ENCODE peak calls at places on chromosomes 7 and 10, in ten cellular contexts. One of them, this sample, is unnamed.

GRCh38 chr10:119379466-119380071 is 162.9 kb downstream of the RGS10 start:
- DNase-seq in sigmoid colon: no peak
- DNase-seq in tibial nerve: no peak
- DNase-seq in uterus: no peak
- DNase-seq in gastrocnemius medialis: no peak
- DNase-seq in HCT116: no peak
- DNase-seq in heart left ventricle: no peak
- DNase-seq in A549: no peak
- DNase-seq in adrenal gland: no peak
- DNase-seq in IMR-90: no peak
- DNase-seq in this sample: no peak

GRCh38 chr10:47403401-47404318 is 19.6 kb upstream of the ZNF488 start:
- DNase-seq in adrenal gland: no peak
- DNase-seq in uterus: no peak
- DNase-seq in A549: peak; percentile 43
- DNase-seq in tibial nerve: no peak
- DNase-seq in heart left ventricle: no peak
- DNase-seq in IMR-90: peak; percentile 18
- DNase-seq in HCT116: no peak
- DNase-seq in sigmoid colon: no peak
- DNase-seq in gastrocnemius medialis: no peak
- DNase-seq in this sample: no peak

GRCh38 chr10:98407744-98408241 is 7.2 kb downstream of the PYROXD2 start:
- DNase-seq in HCT116: no peak
- DNase-seq in gastrocnemius medialis: no peak
- DNase-seq in A549: no peak
- DNase-seq in adrenal gland: no peak
- DNase-seq in heart left ventricle: no peak
- DNase-seq in IMR-90: no peak
- DNase-seq in sigmoid colon: no peak
- DNase-seq in tibial nerve: no peak
- DNase-seq in uterus: no peak
- DNase-seq in this sample: no peak

GRCh38 chr10:97039538-97040247 is 146.1 kb downstream of the SLIT1 start:
- DNase-seq in IMR-90: no peak
- DNase-seq in gastrocnemius medialis: no peak
- DNase-seq in tibial nerve: no peak
- DNase-seq in HCT116: no peak
- DNase-seq in adrenal gland: no peak
- DNase-seq in A549: no peak
- DNase-seq in heart left ventricle: no peak
- DNase-seq in uterus: no peak
- DNase-seq in sigmoid colon: no peak
- DNase-seq in this sample: no peak

GRCh38 chr7:157708896-157709295 is 372.1 kb downstream of the DNAJB6 start:
- DNase-seq in sigmoid colon: peak; percentile 37
- DNase-seq in tibial nerve: no peak
- DNase-seq in HCT116: no peak
- DNase-seq in uterus: no peak
- DNase-seq in adrenal gland: no peak
- DNase-seq in A549: no peak
- DNase-seq in IMR-90: no peak
- DNase-seq in heart left ventricle: no peak
- DNase-seq in gastrocnemius medialis: no peak
- DNase-seq in this sample: no peak

GRCh38 chr10:22597142-22597541 is 117.2 kb downstream of the PIP4K2A start:
- DNase-seq in HCT116: no peak
- DNase-seq in A549: no peak
- DNase-seq in IMR-90: peak; percentile 26
- DNase-seq in uterus: no peak
- DNase-seq in tibial nerve: no peak
- DNase-seq in adrenal gland: no peak
- DNase-seq in gastrocnemius medialis: no peak
- DNase-seq in sigmoid colon: no peak
- DNase-seq in heart left ventricle: no peak
- DNase-seq in this sample: no peak

GRCh38 chr7:69652947-69653701 is 54.8 kb downstream of the AUTS2 start:
- DNase-seq in A549: no peak
- DNase-seq in IMR-90: no peak
- DNase-seq in gastrocnemius medialis: no peak
- DNase-seq in HCT116: no peak
- DNase-seq in sigmoid colon: no peak
- DNase-seq in uterus: no peak
- DNase-seq in tibial nerve: no peak
- DNase-seq in heart left ventricle: no peak
- DNase-seq in adrenal gland: no peak
- DNase-seq in this sample: no peak

GRCh38 chr10:26502988-26503387 is 64.8 kb downstream of the APBB1IP start:
- DNase-seq in adrenal gland: no peak
- DNase-seq in heart left ventricle: no peak
- DNase-seq in gastrocnemius medialis: no peak
- DNase-seq in uterus: no peak
- DNase-seq in A549: no peak
- DNase-seq in IMR-90: no peak
- DNase-seq in sigmoid colon: no peak
- DNase-seq in tibial nerve: no peak
- DNase-seq in HCT116: no peak
- DNase-seq in this sample: no peak

GRCh38 chr7:101620991-101621390 is 8.1 kb downstream of the MYL10 start:
- DNase-seq in HCT116: no peak
- DNase-seq in gastrocnemius medialis: no peak
- DNase-seq in heart left ventricle: no peak
- DNase-seq in A549: no peak
- DNase-seq in sigmoid colon: no peak
- DNase-seq in IMR-90: no peak
- DNase-seq in tibial nerve: no peak
- DNase-seq in adrenal gland: no peak
- DNase-seq in uterus: no peak
- DNase-seq in this sample: no peak

GRCh38 chr7:42843209-42843800 is 68.6 kb downstream of the C7orf25 start:
- DNase-seq in tibial nerve: no peak
- DNase-seq in HCT116: peak; percentile 8
- DNase-seq in sigmoid colon: peak; percentile 69
- DNase-seq in uterus: peak; percentile 45
- DNase-seq in gastrocnemius medialis: no peak
- DNase-seq in adrenal gland: peak; percentile 26
- DNase-seq in heart left ventricle: peak; percentile 32
- DNase-seq in A549: peak; percentile 51
- DNase-seq in IMR-90: peak; percentile 31
- DNase-seq in this sample: peak; percentile 49

GRCh38 chr7:15305002-15305600 is 256.7 kb downstream of the AGMO start:
- DNase-seq in uterus: peak; percentile 36
- DNase-seq in heart left ventricle: peak; percentile 46
- DNase-seq in tibial nerve: peak; percentile 40
- DNase-seq in sigmoid colon: peak; percentile 72
- DNase-seq in adrenal gland: no peak
- DNase-seq in gastrocnemius medialis: no peak
- DNase-seq in A549: peak; percentile 63
- DNase-seq in IMR-90: peak; percentile 39
- DNase-seq in HCT116: peak; percentile 33
- DNase-seq in this sample: peak; percentile 8

GRCh38 chr7:117068511-117069155 is 115.3 kb downstream of the ST7 start:
- DNase-seq in tibial nerve: no peak
- DNase-seq in uterus: no peak
- DNase-seq in gastrocnemius medialis: no peak
- DNase-seq in HCT116: no peak
- DNase-seq in sigmoid colon: no peak
- DNase-seq in A549: no peak
- DNase-seq in IMR-90: no peak
- DNase-seq in heart left ventricle: no peak
- DNase-seq in adrenal gland: no peak
- DNase-seq in this sample: no peak

GRCh38 chr7:100503350-100503735 is 19.6 kb downstream of the NYAP1 start:
- DNase-seq in heart left ventricle: no peak
- DNase-seq in tibial nerve: no peak
- DNase-seq in IMR-90: peak; percentile 46
- DNase-seq in HCT116: peak; percentile 62
- DNase-seq in A549: peak; percentile 61
- DNase-seq in adrenal gland: no peak
- DNase-seq in sigmoid colon: no peak
- DNase-seq in uterus: no peak
- DNase-seq in gastrocnemius medialis: no peak
- DNase-seq in this sample: peak; percentile 59

GRCh38 chr10:95273393-95274312 is 17.1 kb downstream of the PDLIM1 start:
- DNase-seq in heart left ventricle: peak; percentile 39
- DNase-seq in uterus: peak; percentile 84
- DNase-seq in gastrocnemius medialis: peak; percentile 82
- DNase-seq in HCT116: no peak
- DNase-seq in sigmoid colon: peak; percentile 89
- DNase-seq in IMR-90: peak; percentile 94
- DNase-seq in tibial nerve: no peak
- DNase-seq in A549: peak; percentile 81
- DNase-seq in adrenal gland: no peak
- DNase-seq in this sample: peak; percentile 69

GRCh38 chr7:50358306-50358705 is 53.8 kb downstream of the IKZF1 start:
- DNase-seq in sigmoid colon: no peak
- DNase-seq in heart left ventricle: no peak
- DNase-seq in tibial nerve: no peak
- DNase-seq in adrenal gland: no peak
- DNase-seq in A549: no peak
- DNase-seq in uterus: no peak
- DNase-seq in IMR-90: no peak
- DNase-seq in gastrocnemius medialis: no peak
- DNase-seq in HCT116: no peak
- DNase-seq in this sample: no peak

GRCh38 chr7:50357346-50357745 is 52.8 kb downstream of the IKZF1 start:
- DNase-seq in HCT116: no peak
- DNase-seq in heart left ventricle: no peak
- DNase-seq in adrenal gland: no peak
- DNase-seq in sigmoid colon: no peak
- DNase-seq in IMR-90: no peak
- DNase-seq in gastrocnemius medialis: no peak
- DNase-seq in uterus: no peak
- DNase-seq in tibial nerve: no peak
- DNase-seq in A549: no peak
- DNase-seq in this sample: no peak

GRCh38 chr7:50355817-50356178 is 51.3 kb downstream of the IKZF1 start:
- DNase-seq in sigmoid colon: peak; percentile 61
- DNase-seq in adrenal gland: no peak
- DNase-seq in gastrocnemius medialis: no peak
- DNase-seq in HCT116: no peak
- DNase-seq in heart left ventricle: no peak
- DNase-seq in uterus: no peak
- DNase-seq in A549: no peak
- DNase-seq in IMR-90: no peak
- DNase-seq in tibial nerve: no peak
- DNase-seq in this sample: no peak

GRCh38 chr7:50356945-50357268 is 52.4 kb downstream of the IKZF1 start:
- DNase-seq in heart left ventricle: no peak
- DNase-seq in uterus: no peak
- DNase-seq in adrenal gland: no peak
- DNase-seq in HCT116: no peak
- DNase-seq in IMR-90: no peak
- DNase-seq in A549: no peak
- DNase-seq in tibial nerve: no peak
- DNase-seq in gastrocnemius medialis: no peak
- DNase-seq in sigmoid colon: no peak
- DNase-seq in this sample: no peak

DNA sequence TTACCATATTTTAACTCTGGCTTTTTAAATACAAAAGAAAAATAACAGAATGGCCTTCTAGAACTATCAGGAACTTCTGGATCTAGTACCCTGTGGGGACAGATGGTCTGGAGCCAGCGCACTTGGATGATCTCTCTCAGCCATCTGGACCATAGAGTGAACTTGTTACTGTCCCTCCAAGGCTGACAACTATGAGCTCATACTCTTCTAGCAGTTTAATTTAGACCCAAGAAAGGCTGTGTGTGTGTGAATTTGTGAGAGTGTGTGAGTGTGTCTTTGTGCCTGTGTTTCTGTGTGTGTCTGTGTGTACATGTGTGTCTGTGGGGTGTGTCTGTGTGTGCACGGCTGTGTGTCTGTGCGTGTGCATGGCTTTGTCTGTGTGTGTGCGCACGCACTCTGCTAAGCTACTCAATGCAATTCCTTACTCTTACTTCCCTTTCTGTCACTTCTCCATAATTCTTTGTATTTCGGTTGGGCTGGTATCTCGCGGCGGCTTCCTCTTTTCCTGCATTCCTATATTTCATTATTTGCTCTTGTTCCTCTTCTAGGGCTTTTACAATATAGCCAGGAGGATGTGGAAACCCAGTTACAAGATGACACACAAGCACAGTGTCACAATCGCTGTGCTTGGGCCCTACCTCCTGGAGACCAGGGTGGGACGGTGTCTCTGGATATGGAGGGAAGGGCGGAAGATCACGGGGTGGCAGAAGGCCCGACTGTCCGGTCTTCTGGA is 51.9 kb downstream of the IKZF1 start:
- DNase-seq in sigmoid colon: peak; percentile 71
- DNase-seq in uterus: no peak
- DNase-seq in A549: no peak
- DNase-seq in IMR-90: no peak
- DNase-seq in HCT116: no peak
- DNase-seq in gastrocnemius medialis: no peak
- DNase-seq in adrenal gland: no peak
- DNase-seq in heart left ventricle: peak; percentile 18
- DNase-seq in tibial nerve: no peak
- DNase-seq in this sample: no peak
- TF ChIP-seq POLR2A in sigmoid colon: no peak
- TF ChIP-seq POLR2A in uterus: no peak
- TF ChIP-seq POLR2A in A549: no peak
- TF ChIP-seq POLR2A in IMR-90: no peak
- TF ChIP-seq POLR2A in HCT116: no peak
- TF ChIP-seq POLR2A in gastrocnemius medialis: no peak
- TF ChIP-seq POLR2A in adrenal gland: no peak
- TF ChIP-seq POLR2A in heart left ventricle: no peak
- TF ChIP-seq POLR2A in tibial nerve: no peak
- TF ChIP-seq POLR2A in this sample: no peak

GRCh38 chr10:45672201-45673073 is at the start of gene ZFAND4:
- DNase-seq in tibial nerve: peak; percentile 92
- DNase-seq in HCT116: peak; percentile 91
- DNase-seq in A549: peak; percentile 98
- DNase-seq in uterus: peak; percentile 95
- DNase-seq in gastrocnemius medialis: peak; percentile 95
- DNase-seq in sigmoid colon: peak; percentile 99
- DNase-seq in heart left ventricle: peak; percentile 98
- DNase-seq in adrenal gland: peak; percentile 97
- DNase-seq in IMR-90: peak; percentile 94
- DNase-seq in this sample: peak; percentile 95
- TF ChIP-seq POLR2A in tibial nerve: peak; percentile 54
- TF ChIP-seq POLR2A in HCT116: peak; percentile 62
- TF ChIP-seq POLR2A in A549: peak; percentile 40
- TF ChIP-seq POLR2A in uterus: peak; percentile 78
- TF ChIP-seq POLR2A in gastrocnemius medialis: peak; percentile 83
- TF ChIP-seq POLR2A in sigmoid colon: no peak
- TF ChIP-seq POLR2A in heart left ventricle: peak; percentile 28
- TF ChIP-seq POLR2A in adrenal gland: peak; percentile 82
- TF ChIP-seq POLR2A in IMR-90: peak; percentile 54
- TF ChIP-seq POLR2A in this sample: peak; percentile 58

GRCh38 chr7:105454921-105455320 is 66.2 kb upstream of the SRPK2 start:
- DNase-seq in IMR-90: no peak
- DNase-seq in heart left ventricle: no peak
- DNase-seq in gastrocnemius medialis: no peak
- DNase-seq in A549: no peak
- DNase-seq in adrenal gland: no peak
- DNase-seq in HCT116: no peak
- DNase-seq in sigmoid colon: no peak
- DNase-seq in tibial nerve: no peak
- DNase-seq in uterus: no peak
- DNase-seq in this sample: no peak
- TF ChIP-seq POLR2A in IMR-90: no peak
- TF ChIP-seq POLR2A in heart left ventricle: no peak
- TF ChIP-seq POLR2A in gastrocnemius medialis: no peak
- TF ChIP-seq POLR2A in A549: no peak
- TF ChIP-seq POLR2A in adrenal gland: no peak
- TF ChIP-seq POLR2A in HCT116: no peak
- TF ChIP-seq POLR2A in sigmoid colon: no peak
- TF ChIP-seq POLR2A in tibial nerve: no peak
- TF ChIP-seq POLR2A in uterus: no peak
- TF ChIP-seq POLR2A in this sample: no peak

GRCh38 chr7:44113764-44114354 is 9.5 kb downstream of the POLD2 start:
- DNase-seq in uterus: no peak
- DNase-seq in gastrocnemius medialis: no peak
- DNase-seq in IMR-90: no peak
- DNase-seq in tibial nerve: no peak
- DNase-seq in HCT116: no peak
- DNase-seq in heart left ventricle: no peak
- DNase-seq in adrenal gland: no peak
- DNase-seq in A549: no peak
- DNase-seq in sigmoid colon: no peak
- DNase-seq in this sample: no peak
- TF ChIP-seq POLR2A in uterus: no peak
- TF ChIP-seq POLR2A in gastrocnemius medialis: no peak
- TF ChIP-seq POLR2A in IMR-90: no peak
- TF ChIP-seq POLR2A in tibial nerve: no peak
- TF ChIP-seq POLR2A in HCT116: no peak
- TF ChIP-seq POLR2A in heart left ventricle: no peak
- TF ChIP-seq POLR2A in adrenal gland: no peak
- TF ChIP-seq POLR2A in A549: no peak
- TF ChIP-seq POLR2A in sigmoid colon: no peak
- TF ChIP-seq POLR2A in this sample: no peak